ENCODE peak calls at places on chromosomes 1 and 21, in six cellular contexts. One of them, this sample, is unnamed.

GRCh38 chr1:110616587-110616986 is 10.4 kb upstream of the KCNA2 start:
- DNase-seq in colonic mucosa: no peak
- DNase-seq in body of pancreas: no peak
- DNase-seq in CD8-positive, alpha-beta memory T cell: no peak
- DNase-seq in BE2C: peak; percentile 53
- DNase-seq in PC-9: peak; percentile 21
- DNase-seq in this sample: no peak

GRCh38 chr1:98045211-98046030 is 124.6 kb upstream of the DPYD start:
- DNase-seq in CD8-positive, alpha-beta memory T cell: no peak
- DNase-seq in BE2C: peak; percentile 60
- DNase-seq in body of pancreas: no peak
- DNase-seq in PC-9: no peak
- DNase-seq in colonic mucosa: no peak
- DNase-seq in this sample: no peak

GRCh38 chr1:239785576-239785975 is 306.1 kb upstream of the FMN2 start:
- DNase-seq in CD8-positive, alpha-beta memory T cell: no peak
- DNase-seq in PC-9: no peak
- DNase-seq in colonic mucosa: no peak
- DNase-seq in BE2C: no peak
- DNase-seq in body of pancreas: no peak
- DNase-seq in this sample: no peak

GRCh38 chr1:240831191-240831631 is 219.3 kb upstream of the GREM2 start:
- DNase-seq in body of pancreas: no peak
- DNase-seq in PC-9: peak; percentile 9
- DNase-seq in CD8-positive, alpha-beta memory T cell: no peak
- DNase-seq in BE2C: no peak
- DNase-seq in colonic mucosa: no peak
- DNase-seq in this sample: no peak

GRCh38 chr1:26041978-26042377 is 3.9 kb downstream of the SLC30A2 start:
- DNase-seq in body of pancreas: no peak
- DNase-seq in BE2C: no peak
- DNase-seq in colonic mucosa: no peak
- DNase-seq in CD8-positive, alpha-beta memory T cell: no peak
- DNase-seq in PC-9: no peak
- DNase-seq in this sample: no peak

GRCh38 chr1:65108025-65108692 is 39.8 kb upstream of the AK4 start:
- DNase-seq in body of pancreas: peak; percentile 26
- DNase-seq in CD8-positive, alpha-beta memory T cell: no peak
- DNase-seq in BE2C: no peak
- DNase-seq in colonic mucosa: peak; percentile 50
- DNase-seq in PC-9: no peak
- DNase-seq in this sample: no peak

GRCh38 chr21:27220416-27220815 is 253.5 kb upstream of the ADAMTS5 start:
- DNase-seq in CD8-positive, alpha-beta memory T cell: no peak
- DNase-seq in BE2C: no peak
- DNase-seq in PC-9: no peak
- DNase-seq in colonic mucosa: no peak
- DNase-seq in body of pancreas: no peak
- DNase-seq in this sample: no peak

GRCh38 chr1:204937901-204938300 is 67.2 kb downstream of the NFASC start:
- DNase-seq in CD8-positive, alpha-beta memory T cell: no peak
- DNase-seq in BE2C: no peak
- DNase-seq in PC-9: no peak
- DNase-seq in colonic mucosa: no peak
- DNase-seq in body of pancreas: no peak
- DNase-seq in this sample: no peak

GRCh38 chr21:15839026-15839425 is 109.2 kb downstream of the USP25 start:
- DNase-seq in PC-9: no peak
- DNase-seq in CD8-positive, alpha-beta memory T cell: no peak
- DNase-seq in colonic mucosa: no peak
- DNase-seq in BE2C: no peak
- DNase-seq in body of pancreas: no peak
- DNase-seq in this sample: no peak

GRCh38 chr1:211285196-211285595 is 26.0 kb downstream of the RCOR3 start:
- DNase-seq in PC-9: no peak
- DNase-seq in colonic mucosa: no peak
- DNase-seq in CD8-positive, alpha-beta memory T cell: no peak
- DNase-seq in BE2C: no peak
- DNase-seq in body of pancreas: no peak
- DNase-seq in this sample: no peak

GRCh38 chr1:26046313-26047031 is 554 bp upstream of the SLC30A2 start:
- DNase-seq in body of pancreas: peak; percentile 43
- DNase-seq in BE2C: no peak
- DNase-seq in colonic mucosa: no peak
- DNase-seq in PC-9: no peak
- DNase-seq in CD8-positive, alpha-beta memory T cell: no peak
- DNase-seq in this sample: no peak

GRCh38 chr1:216119600-216119999 is 303.6 kb downstream of the USH2A start:
- DNase-seq in body of pancreas: peak; percentile 2
- DNase-seq in CD8-positive, alpha-beta memory T cell: no peak
- DNase-seq in colonic mucosa: no peak
- DNase-seq in BE2C: peak; percentile 23
- DNase-seq in PC-9: no peak
- DNase-seq in this sample: no peak

GRCh38 chr1:64935551-64936158 is 30.7 kb downstream of the JAK1 start:
- DNase-seq in PC-9: no peak
- DNase-seq in CD8-positive, alpha-beta memory T cell: no peak
- DNase-seq in colonic mucosa: no peak
- DNase-seq in body of pancreas: no peak
- DNase-seq in BE2C: no peak
- DNase-seq in this sample: no peak

GRCh38 chr1:92754000-92754787 is 30.7 kb downstream of the EVI5 start:
- DNase-seq in colonic mucosa: no peak
- DNase-seq in BE2C: no peak
- DNase-seq in PC-9: no peak
- DNase-seq in CD8-positive, alpha-beta memory T cell: no peak
- DNase-seq in body of pancreas: no peak
- DNase-seq in this sample: no peak

GRCh38 chr1:18775341-18775740 is 84.1 kb downstream of the TAS1R2 start:
- DNase-seq in PC-9: no peak
- DNase-seq in body of pancreas: no peak
- DNase-seq in colonic mucosa: no peak
- DNase-seq in CD8-positive, alpha-beta memory T cell: no peak
- DNase-seq in BE2C: no peak
- DNase-seq in this sample: no peak

GRCh38 chr1:192654607-192655389 is 18.9 kb downstream of the RGS13 start:
- DNase-seq in colonic mucosa: no peak
- DNase-seq in BE2C: peak; percentile 38
- DNase-seq in PC-9: no peak
- DNase-seq in CD8-positive, alpha-beta memory T cell: no peak
- DNase-seq in body of pancreas: no peak
- DNase-seq in this sample: no peak

GRCh38 chr1:25520446-25521061 is 22.9 kb upstream of the LDLRAP1 start:
- DNase-seq in body of pancreas: peak; percentile 67
- DNase-seq in PC-9: peak; percentile 34
- DNase-seq in CD8-positive, alpha-beta memory T cell: peak; percentile 50
- DNase-seq in colonic mucosa: peak; percentile 64
- DNase-seq in BE2C: peak; percentile 46
- DNase-seq in this sample: peak; percentile 45

GRCh38 chr21:42467613-42467983 is 28.4 kb downstream of the RSPH1 start:
- DNase-seq in PC-9: no peak
- DNase-seq in colonic mucosa: no peak
- DNase-seq in body of pancreas: no peak
- DNase-seq in CD8-positive, alpha-beta memory T cell: no peak
- DNase-seq in BE2C: no peak
- DNase-seq in this sample: no peak

GRCh38 chr21:42468511-42469131 is 27.4 kb downstream of the RSPH1 start:
- DNase-seq in colonic mucosa: no peak
- DNase-seq in BE2C: no peak
- DNase-seq in CD8-positive, alpha-beta memory T cell: no peak
- DNase-seq in body of pancreas: no peak
- DNase-seq in PC-9: peak; percentile 19
- DNase-seq in this sample: no peak

GRCh38 chr21:42466700-42467612 is 29.1 kb downstream of the RSPH1 start:
- DNase-seq in colonic mucosa: peak; percentile 52
- DNase-seq in body of pancreas: peak; percentile 53
- DNase-seq in PC-9: peak; percentile 60
- DNase-seq in CD8-positive, alpha-beta memory T cell: no peak
- DNase-seq in BE2C: no peak
- DNase-seq in this sample: no peak

GRCh38 chr21:42471206-42471605 is 24.8 kb downstream of the RSPH1 start:
- DNase-seq in BE2C: no peak
- DNase-seq in CD8-positive, alpha-beta memory T cell: no peak
- DNase-seq in PC-9: no peak
- DNase-seq in body of pancreas: no peak
- DNase-seq in colonic mucosa: no peak
- DNase-seq in this sample: no peak

DNA sequence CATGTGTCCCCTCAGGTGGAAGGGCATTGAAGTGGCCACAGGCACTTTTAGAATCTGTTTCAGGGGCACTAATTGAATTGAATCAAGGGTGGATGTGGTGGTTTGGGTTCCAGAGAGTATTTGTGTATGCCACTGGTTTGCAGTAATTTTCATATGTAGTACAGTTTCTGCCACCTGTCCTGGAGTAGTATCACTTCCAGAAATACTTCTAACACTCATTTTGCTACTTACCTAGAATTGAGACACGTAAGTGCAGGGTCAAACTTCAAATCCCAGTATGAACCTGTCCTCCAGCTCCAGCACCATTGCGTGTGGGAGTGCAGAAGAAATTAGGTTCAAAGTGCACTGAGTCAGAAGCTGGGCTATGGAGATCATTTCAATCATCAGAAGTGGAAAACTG is 26.8 kb downstream of the RSPH1 start:
- DNase-seq in CD8-positive, alpha-beta memory T cell: no peak
- DNase-seq in BE2C: no peak
- DNase-seq in colonic mucosa: peak; percentile 73
- DNase-seq in PC-9: no peak
- DNase-seq in body of pancreas: no peak
- DNase-seq in this sample: no peak
- H3K4me1 ChIP-seq in CD8-positive, alpha-beta memory T cell: peaks cover 16% of the 10 kb centered on the region
- H3K4me1 ChIP-seq in BE2C: no peaks in the 10 kb centered on the region
- H3K4me1 ChIP-seq in colonic mucosa: peaks cover 26% of the 10 kb centered on the region
- H3K4me1 ChIP-seq in PC-9: peaks cover 65% of the 10 kb centered on the region
- H3K4me1 ChIP-seq in body of pancreas: peaks cover 39% of the 10 kb centered on the region
- H3K4me1 ChIP-seq in this sample: no peaks in the 10 kb centered on the region

GRCh38 chr1:21304488-21304887 is 14.2 kb upstream of the ECE1 start:
- DNase-seq in BE2C: no peak
- DNase-seq in PC-9: no peak
- DNase-seq in colonic mucosa: no peak
- DNase-seq in CD8-positive, alpha-beta memory T cell: no peak
- DNase-seq in body of pancreas: no peak
- DNase-seq in this sample: no peak

GRCh38 chr1:21307210-21307609 is 16.9 kb upstream of the ECE1 start:
- DNase-seq in body of pancreas: no peak
- DNase-seq in PC-9: no peak
- DNase-seq in colonic mucosa: no peak
- DNase-seq in CD8-positive, alpha-beta memory T cell: no peak
- DNase-seq in BE2C: no peak
- DNase-seq in this sample: no peak

GRCh38 chr1:21307663-21308062 is 17.4 kb upstream of the ECE1 start:
- DNase-seq in body of pancreas: no peak
- DNase-seq in PC-9: no peak
- DNase-seq in colonic mucosa: no peak
- DNase-seq in BE2C: peak; percentile 67
- DNase-seq in CD8-positive, alpha-beta memory T cell: peak; percentile 12
- DNase-seq in this sample: peak; percentile 43

GRCh38 chr1:21305155-21305899 is 15.1 kb upstream of the ECE1 start:
- DNase-seq in colonic mucosa: no peak
- DNase-seq in PC-9: no peak
- DNase-seq in body of pancreas: no peak
- DNase-seq in BE2C: no peak
- DNase-seq in CD8-positive, alpha-beta memory T cell: no peak
- DNase-seq in this sample: no peak

GRCh38 chr1:21305900-21306189 is 15.6 kb upstream of the ECE1 start:
- DNase-seq in PC-9: no peak
- DNase-seq in body of pancreas: no peak
- DNase-seq in BE2C: no peak
- DNase-seq in CD8-positive, alpha-beta memory T cell: no peak
- DNase-seq in colonic mucosa: no peak
- DNase-seq in this sample: no peak
- H3K4me1 ChIP-seq in PC-9: peaks cover 5% of the 10 kb centered on the region
- H3K4me1 ChIP-seq in body of pancreas: peaks cover 64% of the 10 kb centered on the region
- H3K4me1 ChIP-seq in BE2C: peaks cover 41% of the 10 kb centered on the region
- H3K4me1 ChIP-seq in CD8-positive, alpha-beta memory T cell: peaks cover 38% of the 10 kb centered on the region
- H3K4me1 ChIP-seq in colonic mucosa: peaks cover 6% of the 10 kb centered on the region
- H3K4me1 ChIP-seq in this sample: no peaks in the 10 kb centered on the region

GRCh38 chr1:9590201-9590600 is 1.5 kb downstream of the TMEM201 start:
- DNase-seq in CD8-positive, alpha-beta memory T cell: no peak
- DNase-seq in BE2C: no peak
- DNase-seq in colonic mucosa: no peak
- DNase-seq in body of pancreas: no peak
- DNase-seq in PC-9: no peak
- DNase-seq in this sample: no peak
- H3K4me1 ChIP-seq in CD8-positive, alpha-beta memory T cell: peaks cover 28% of the 10 kb centered on the region
- H3K4me1 ChIP-seq in BE2C: peaks cover 37% of the 10 kb centered on the region
- H3K4me1 ChIP-seq in colonic mucosa: no peaks in the 10 kb centered on the region
- H3K4me1 ChIP-seq in body of pancreas: peaks cover 28% of the 10 kb centered on the region
- H3K4me1 ChIP-seq in PC-9: no peaks in the 10 kb centered on the region
- H3K4me1 ChIP-seq in this sample: peaks cover 19% of the 10 kb centered on the region

GRCh38 chr1:220335668-220336067 is 63.4 kb upstream of the RAB3GAP2 start:
- DNase-seq in PC-9: peak; percentile 57
- DNase-seq in body of pancreas: peak; percentile 90
- DNase-seq in colonic mucosa: no peak
- DNase-seq in BE2C: no peak
- DNase-seq in CD8-positive, alpha-beta memory T cell: no peak
- DNase-seq in this sample: no peak
- H3K4me1 ChIP-seq in PC-9: peaks cover 33% of the 10 kb centered on the region
- H3K4me1 ChIP-seq in body of pancreas: no peaks in the 10 kb centered on the region
- H3K4me1 ChIP-seq in colonic mucosa: no peaks in the 10 kb centered on the region
- H3K4me1 ChIP-seq in BE2C: no peaks in the 10 kb centered on the region
- H3K4me1 ChIP-seq in CD8-positive, alpha-beta memory T cell: no peaks in the 10 kb centered on the region
- H3K4me1 ChIP-seq in this sample: peaks cover 20% of the 10 kb centered on the region

GRCh38 chr1:107535091-107535490 is 394.3 kb downstream of the NTNG1 start:
- DNase-seq in PC-9: no peak
- DNase-seq in CD8-positive, alpha-beta memory T cell: no peak
- DNase-seq in BE2C: peak; percentile 70
- DNase-seq in body of pancreas: no peak
- DNase-seq in colonic mucosa: peak; percentile 38
- DNase-seq in this sample: no peak
- H3K4me1 ChIP-seq in PC-9: peaks cover 8% of the 10 kb centered on the region
- H3K4me1 ChIP-seq in CD8-positive, alpha-beta memory T cell: no peaks in the 10 kb centered on the region
- H3K4me1 ChIP-seq in BE2C: peaks cover 10% of the 10 kb centered on the region
- H3K4me1 ChIP-seq in body of pancreas: no peaks in the 10 kb centered on the region
- H3K4me1 ChIP-seq in colonic mucosa: peaks cover 4% of the 10 kb centered on the region
- H3K4me1 ChIP-seq in this sample: no peaks in the 10 kb centered on the region

DNA sequence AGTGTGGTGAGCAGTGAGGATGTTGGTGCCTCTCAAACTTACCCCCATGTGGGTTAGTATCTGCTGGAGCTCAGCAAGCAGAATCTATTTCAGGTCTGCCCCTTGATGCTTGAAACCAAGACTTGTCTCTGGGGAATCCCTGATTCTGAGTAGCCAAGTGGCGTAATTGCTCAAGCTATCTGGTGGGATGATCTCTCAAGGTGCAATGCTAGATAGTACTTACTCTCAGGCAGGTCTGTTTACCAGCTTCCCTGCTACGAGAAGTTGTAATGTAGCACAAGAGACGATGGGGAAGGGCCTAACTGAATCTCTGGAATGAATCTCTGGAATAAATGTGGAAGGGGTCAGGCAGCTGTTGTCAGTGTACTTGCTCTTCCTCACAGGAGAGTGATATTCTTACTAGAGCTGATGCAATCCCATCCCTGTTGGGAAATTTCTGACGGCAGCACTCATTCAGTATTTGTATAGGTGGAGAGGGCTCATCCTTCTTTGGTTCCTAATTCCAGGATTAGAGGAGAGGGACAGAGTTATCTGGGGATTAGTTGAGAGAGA is 65.4 kb downstream of the MACF1 start:
- DNase-seq in body of pancreas: no peak
- DNase-seq in CD8-positive, alpha-beta memory T cell: no peak
- DNase-seq in colonic mucosa: no peak
- DNase-seq in BE2C: no peak
- DNase-seq in PC-9: no peak
- DNase-seq in this sample: no peak
- H3K4me1 ChIP-seq in body of pancreas: peaks cover 58% of the 10 kb centered on the region
- H3K4me1 ChIP-seq in CD8-positive, alpha-beta memory T cell: peaks cover 56% of the 10 kb centered on the region
- H3K4me1 ChIP-seq in colonic mucosa: peaks cover 12% of the 10 kb centered on the region
- H3K4me1 ChIP-seq in BE2C: no peaks in the 10 kb centered on the region
- H3K4me1 ChIP-seq in PC-9: no peaks in the 10 kb centered on the region
- H3K4me1 ChIP-seq in this sample: no peaks in the 10 kb centered on the region

GRCh38 chr21:44732263-44732662 is 20.9 kb upstream of the TSPEAR start:
- DNase-seq in CD8-positive, alpha-beta memory T cell: no peak
- DNase-seq in colonic mucosa: no peak
- DNase-seq in BE2C: no peak
- DNase-seq in body of pancreas: no peak
- DNase-seq in PC-9: no peak
- DNase-seq in this sample: no peak
- H3K4me1 ChIP-seq in CD8-positive, alpha-beta memory T cell: no peaks in the 10 kb centered on the region
- H3K4me1 ChIP-seq in colonic mucosa: no peaks in the 10 kb centered on the region
- H3K4me1 ChIP-seq in BE2C: no peaks in the 10 kb centered on the region
- H3K4me1 ChIP-seq in body of pancreas: no peaks in the 10 kb centered on the region
- H3K4me1 ChIP-seq in PC-9: peaks cover 10% of the 10 kb centered on the region
- H3K4me1 ChIP-seq in this sample: no peaks in the 10 kb centered on the region

This sample was measured in HAP-1.